ENCODE peak calls at places on chromosomes 2 and 18, in five cellular contexts. One of them, this sample, is unnamed.

GRCh38 chr18:51734576-51734975 is 537.1 kb upstream of the MEX3C start:
- DNase-seq in esophagus muscularis mucosa: no peak
- DNase-seq in cardiac muscle cell: no peak
- DNase-seq in brain microvascular endothelial cell: no peak
- DNase-seq in dorsolateral prefrontal cortex: no peak
- DNase-seq in this sample: no peak

GRCh38 chr2:223941579-223942277 is 3.4 kb downstream of the WDFY1 start:
- DNase-seq in esophagus muscularis mucosa: no peak
- DNase-seq in cardiac muscle cell: peak
- DNase-seq in brain microvascular endothelial cell: peak
- DNase-seq in dorsolateral prefrontal cortex: no peak
- DNase-seq in this sample: peak

GRCh38 chr2:159468257-159468656 is 148.1 kb downstream of the BAZ2B start:
- DNase-seq in esophagus muscularis mucosa: no peak
- DNase-seq in cardiac muscle cell: no peak
- DNase-seq in brain microvascular endothelial cell: no peak
- DNase-seq in dorsolateral prefrontal cortex: no peak
- DNase-seq in this sample: no peak

GRCh38 chr18:78430171-78430857 is 549.3 kb upstream of the SALL3 start:
- DNase-seq in esophagus muscularis mucosa: peak
- DNase-seq in cardiac muscle cell: no peak
- DNase-seq in brain microvascular endothelial cell: no peak
- DNase-seq in dorsolateral prefrontal cortex: no peak
- DNase-seq in this sample: no peak

GRCh38 chr2:70519453-70519852 is 34.2 kb downstream of the TGFA start:
- DNase-seq in esophagus muscularis mucosa: peak
- DNase-seq in cardiac muscle cell: no peak
- DNase-seq in brain microvascular endothelial cell: no peak
- DNase-seq in dorsolateral prefrontal cortex: no peak
- DNase-seq in this sample: no peak

GRCh38 chr2:119820275-119820674 is 60.6 kb downstream of the PTPN4 start:
- DNase-seq in esophagus muscularis mucosa: no peak
- DNase-seq in cardiac muscle cell: peak
- DNase-seq in brain microvascular endothelial cell: peak
- DNase-seq in dorsolateral prefrontal cortex: no peak
- DNase-seq in this sample: peak

GRCh38 chr18:10405014-10405493 is 49.4 kb upstream of the APCDD1 start:
- DNase-seq in esophagus muscularis mucosa: no peak
- DNase-seq in cardiac muscle cell: peak
- DNase-seq in brain microvascular endothelial cell: no peak
- DNase-seq in dorsolateral prefrontal cortex: no peak
- DNase-seq in this sample: no peak

GRCh38 chr2:72887836-72888437 is 729 bp downstream of the SPR start:
- DNase-seq in esophagus muscularis mucosa: peak
- DNase-seq in cardiac muscle cell: peak
- DNase-seq in brain microvascular endothelial cell: peak
- DNase-seq in dorsolateral prefrontal cortex: peak
- DNase-seq in this sample: peak

GRCh38 chr2:229601396-229601795 is 113.0 kb downstream of the DNER start:
- DNase-seq in esophagus muscularis mucosa: no peak
- DNase-seq in cardiac muscle cell: no peak
- DNase-seq in brain microvascular endothelial cell: no peak
- DNase-seq in dorsolateral prefrontal cortex: no peak
- DNase-seq in this sample: no peak

GRCh38 chr18:23689031-23689615 is at the start of gene LAMA3:
- DNase-seq in esophagus muscularis mucosa: no peak
- DNase-seq in cardiac muscle cell: peak
- DNase-seq in brain microvascular endothelial cell: no peak
- DNase-seq in dorsolateral prefrontal cortex: no peak
- DNase-seq in this sample: no peak

GRCh38 chr2:140085674-140086073 is 1305.5 kb upstream of the NXPH2 start:
- DNase-seq in esophagus muscularis mucosa: no peak
- DNase-seq in cardiac muscle cell: peak
- DNase-seq in brain microvascular endothelial cell: no peak
- DNase-seq in dorsolateral prefrontal cortex: no peak
- DNase-seq in this sample: no peak
- TF ChIP-seq CTCF in esophagus muscularis mucosa: no peak
- TF ChIP-seq CTCF in cardiac muscle cell: peak
- TF ChIP-seq CTCF in brain microvascular endothelial cell: peak
- TF ChIP-seq CTCF in dorsolateral prefrontal cortex: no peak
- TF ChIP-seq CTCF in this sample: no peak

DNA sequence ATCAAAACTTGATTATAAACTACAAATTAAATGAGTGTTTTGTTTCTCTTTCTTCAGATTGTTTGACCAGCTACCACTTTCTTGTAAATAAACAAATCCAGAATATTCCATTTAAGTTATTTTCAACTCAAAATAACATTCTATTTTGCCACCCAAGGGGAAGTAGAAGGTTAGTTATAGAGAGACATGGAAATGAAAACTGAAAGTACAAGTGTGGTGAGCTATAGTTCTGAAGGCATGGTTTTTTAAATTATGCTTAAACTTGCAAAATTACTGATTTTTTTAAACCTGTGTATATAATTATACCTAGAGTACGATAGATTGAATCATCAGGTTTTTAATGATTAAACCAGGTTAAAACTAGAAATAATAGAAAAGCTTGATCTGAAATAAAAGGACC is 327.5 kb upstream of the PKDCC start:
- DNase-seq in esophagus muscularis mucosa: no peak
- DNase-seq in cardiac muscle cell: no peak
- DNase-seq in brain microvascular endothelial cell: no peak
- DNase-seq in dorsolateral prefrontal cortex: no peak
- DNase-seq in this sample: no peak
- H3K4me3 ChIP-seq in esophagus muscularis mucosa: no peak
- H3K4me3 ChIP-seq in cardiac muscle cell: no peak
- H3K4me3 ChIP-seq in brain microvascular endothelial cell: no peak
- H3K4me3 ChIP-seq in dorsolateral prefrontal cortex: no peak
- H3K4me3 ChIP-seq in this sample: no peak

GRCh38 chr2:96135171-96135570 is 3.1 kb downstream of the ASTL start:
- DNase-seq in esophagus muscularis mucosa: no peak
- DNase-seq in cardiac muscle cell: no peak
- DNase-seq in brain microvascular endothelial cell: no peak
- DNase-seq in dorsolateral prefrontal cortex: no peak
- DNase-seq in this sample: no peak

GRCh38 chr2:96131818-96132745 is 6.2 kb downstream of the ASTL start:
- DNase-seq in esophagus muscularis mucosa: no peak
- DNase-seq in cardiac muscle cell: no peak
- DNase-seq in brain microvascular endothelial cell: no peak
- DNase-seq in dorsolateral prefrontal cortex: no peak
- DNase-seq in this sample: no peak

GRCh38 chr2:96129528-96130120 is 8.7 kb downstream of the ASTL start:
- DNase-seq in esophagus muscularis mucosa: no peak
- DNase-seq in cardiac muscle cell: no peak
- DNase-seq in brain microvascular endothelial cell: no peak
- DNase-seq in dorsolateral prefrontal cortex: no peak
- DNase-seq in this sample: no peak

GRCh38 chr2:96134421-96134820 is 3.9 kb downstream of the ASTL start:
- DNase-seq in esophagus muscularis mucosa: no peak
- DNase-seq in cardiac muscle cell: no peak
- DNase-seq in brain microvascular endothelial cell: no peak
- DNase-seq in dorsolateral prefrontal cortex: no peak
- DNase-seq in this sample: no peak

GRCh38 chr2:96131152-96131817 is 7.0 kb downstream of the ASTL start:
- DNase-seq in esophagus muscularis mucosa: no peak
- DNase-seq in cardiac muscle cell: no peak
- DNase-seq in brain microvascular endothelial cell: no peak
- DNase-seq in dorsolateral prefrontal cortex: no peak
- DNase-seq in this sample: no peak
- TF ChIP-seq CTCF in esophagus muscularis mucosa: no peak
- TF ChIP-seq CTCF in cardiac muscle cell: no peak
- TF ChIP-seq CTCF in brain microvascular endothelial cell: no peak
- TF ChIP-seq CTCF in dorsolateral prefrontal cortex: no peak
- TF ChIP-seq CTCF in this sample: no peak

GRCh38 chr2:96164459-96165184 is 19.4 kb upstream of the DUSP2 start:
- DNase-seq in esophagus muscularis mucosa: no peak
- DNase-seq in cardiac muscle cell: no peak
- DNase-seq in brain microvascular endothelial cell: no peak
- DNase-seq in dorsolateral prefrontal cortex: peak
- DNase-seq in this sample: no peak
- H3K4me3 ChIP-seq in esophagus muscularis mucosa: no peak
- H3K4me3 ChIP-seq in cardiac muscle cell: no peak
- H3K4me3 ChIP-seq in brain microvascular endothelial cell: no peak
- H3K4me3 ChIP-seq in dorsolateral prefrontal cortex: peak
- H3K4me3 ChIP-seq in this sample: no peak

GRCh38 chr2:53028746-53029423 is 738.7 kb upstream of the CHAC2 start:
- DNase-seq in esophagus muscularis mucosa: no peak
- DNase-seq in cardiac muscle cell: no peak
- DNase-seq in brain microvascular endothelial cell: no peak
- DNase-seq in dorsolateral prefrontal cortex: no peak
- DNase-seq in this sample: no peak
- TF ChIP-seq CTCF in esophagus muscularis mucosa: no peak
- TF ChIP-seq CTCF in cardiac muscle cell: no peak
- TF ChIP-seq CTCF in brain microvascular endothelial cell: no peak
- TF ChIP-seq CTCF in dorsolateral prefrontal cortex: no peak
- TF ChIP-seq CTCF in this sample: no peak

GRCh38 chr2:176125215-176126054 is 2.9 kb downstream of the HOXD9 start:
- DNase-seq in esophagus muscularis mucosa: no peak
- DNase-seq in cardiac muscle cell: no peak
- DNase-seq in brain microvascular endothelial cell: no peak
- DNase-seq in dorsolateral prefrontal cortex: no peak
- DNase-seq in this sample: no peak
- H3K4me3 ChIP-seq in esophagus muscularis mucosa: no peak
- H3K4me3 ChIP-seq in cardiac muscle cell: no peak
- H3K4me3 ChIP-seq in brain microvascular endothelial cell: no peak
- H3K4me3 ChIP-seq in dorsolateral prefrontal cortex: no peak
- H3K4me3 ChIP-seq in this sample: no peak

This sample was measured in AG09309.